ENCODE peak calls at places on chromosome 6, in four cellular contexts. I is mesenchymal stem cell, O is H1, Y is neuronal stem cell. G is an unnamed sample.

GRCh38 chr6:154080434-154081189 is 41.6 kb downstream of the OPRM1 start:
- DNase-seq in I (no peak), O (no peak), Y (no peak), G (peak; percentile 70)

GRCh38 chr6:67285770-67286495 is 1349.1 kb upstream of the ADGRB3 start:
- DNase-seq in I (no peak), O (no peak), Y (no peak), G (no peak)

GRCh38 chr6:45424628-45424955 is 46.9 kb upstream of the SUPT3H start:
- DNase-seq in I (no peak), O (no peak), Y (no peak), G (no peak)

GRCh38 chr6:134029495-134030455 is 22.6 kb downstream of the SLC2A12 start:
- DNase-seq in I (peak; percentile 78), O (no peak), Y (no peak), G (no peak)

GRCh38 chr6:35083507-35083906 is 57.6 kb downstream of the TCP11 start:
- DNase-seq in I (no peak), O (no peak), Y (no peak), G (no peak)

GRCh38 chr6:136526196-136526930 is 23.9 kb downstream of the MAP7 start:
- DNase-seq in I (peak; percentile 60), O (peak; percentile 72), Y (peak; percentile 46), G (no peak)

GRCh38 chr6:139940741-139941712 is 566.6 kb upstream of the CITED2 start:
- DNase-seq in I (peak; percentile 90), O (no peak), Y (no peak), G (no peak)

GRCh38 chr6:16676978-16677377 is 84.3 kb downstream of the ATXN1 start:
- DNase-seq in I (peak; percentile 89), O (no peak), Y (no peak), G (peak; percentile 88)

GRCh38 chr6:28589952-28590340 is 64.3 kb downstream of the GPX5 start:
- DNase-seq in I (no peak), O (peak; percentile 67), Y (no peak), G (no peak)

GRCh38 chr6:142943746-142944125 is 1.2 kb downstream of the HIVEP2 start:
- DNase-seq in I (peak; percentile 62), O (peak; percentile 53), Y (peak; percentile 2), G (no peak)

GRCh38 chr6:34556031-34556471 is at the start of gene SPDEF:
- DNase-seq in I (no peak), O (no peak), Y (no peak), G (no peak)

GRCh38 chr6:57423468-57423867 is 106.0 kb downstream of the PRIM2 start:
- DNase-seq in I (peak; percentile 18), O (no peak), Y (peak; percentile 31), G (no peak)

GRCh38 chr6:16722616-16723015 is 38.6 kb downstream of the ATXN1 start:
- DNase-seq in I (no peak), O (no peak), Y (no peak), G (no peak)

GRCh38 chr6:118569498-118569897 is 21.4 kb downstream of the PLN start:
- DNase-seq in I (no peak), O (no peak), Y (no peak), G (no peak)

GRCh38 chr6:43974643-43975235 is 152.5 kb downstream of the MRPL14 start:
- DNase-seq in I (no peak), O (no peak), Y (no peak), G (no peak)

GRCh38 chr6:89369009-89369408 is 16.5 kb upstream of the UBE2J1 start:
- DNase-seq in I (peak; percentile 50), O (no peak), Y (no peak), G (peak; percentile 35)

GRCh38 chr6:87860902-87861301 is 158.9 kb upstream of the AKIRIN2 start:
- DNase-seq in I (no peak), O (no peak), Y (no peak), G (no peak)

GRCh38 chr6:11270030-11271027 is 37.9 kb upstream of the NEDD9 start:
- DNase-seq in I (peak; percentile 58), O (no peak), Y (no peak), G (no peak)

GRCh38 chr6:85078071-85078470 is 313.7 kb upstream of the TBX18 start:
- DNase-seq in I (peak; percentile 83), O (no peak), Y (no peak), G (no peak)

GRCh38 chr6:168012431-168013249 is 15.2 kb downstream of the KIF25 start:
- DNase-seq in I (no peak), O (peak; percentile 38), Y (no peak), G (no peak)

GRCh38 chr6:110158479-110158878 is 21.0 kb downstream of the WASF1 start:
- DNase-seq in I (no peak), O (no peak), Y (no peak), G (no peak)

GRCh38 chr6:119978274-119978889 is 628.8 kb upstream of the MAN1A1 start:
- DNase-seq in I (peak; percentile 40), O (no peak), Y (no peak), G (no peak)

GRCh38 chr6:157764346-157765068 is 58.5 kb upstream of the SNX9 start:
- DNase-seq in I (peak; percentile 100), O (no peak), Y (no peak), G (peak; percentile 99)

GRCh38 chr6:12528581-12529363 is 187.8 kb upstream of the PHACTR1 start:
- DNase-seq in I (peak; percentile 26), O (no peak), Y (no peak), G (no peak)

GRCh38 chr6:13762648-13763441 is 51.2 kb upstream of the RANBP9 start:
- DNase-seq in I (peak; percentile 97), O (no peak), Y (no peak), G (no peak)

GRCh38 chr6:10801224-10801848 is 37.0 kb downstream of the MAK start:
- DNase-seq in I (peak; percentile 67), O (peak; percentile 78), Y (peak; percentile 40), G (peak; percentile 80)

GRCh38 chr6:14068623-14069022 is 48.9 kb upstream of the CD83 start:
- DNase-seq in I (no peak), O (no peak), Y (no peak), G (no peak)

GRCh38 chr6:44386364-44386928 is 1.1 kb upstream of the CDC5L start:
- DNase-seq in I (no peak), O (no peak), Y (no peak), G (no peak)

GRCh38 chr6:44176935-44177509 is 18.4 kb downstream of the CAPN11 start:
- DNase-seq in I (no peak), O (no peak), Y (no peak), G (peak; percentile 35)

GRCh38 chr6:142570221-142570671 is 268.4 kb downstream of the ADGRG6 start:
- DNase-seq in I (peak; percentile 69), O (no peak), Y (no peak), G (peak; percentile 44)

GRCh38 chr6:42378125-42378524 is 73.6 kb downstream of the TRERF1 start:
- DNase-seq in I (no peak), O (no peak), Y (no peak), G (no peak)

GRCh38 chr6:79536969-79537747 is at the start of gene LCA5:
- DNase-seq in I (peak; percentile 99), O (peak; percentile 92), Y (peak; percentile 95), G (peak; percentile 97)

GRCh38 chr6:235763-236360 is 56.4 kb upstream of the DUSP22 start:
- DNase-seq in I (peak; percentile 74), O (no peak), Y (no peak), G (no peak)

GRCh38 chr6:41164551-41164950 is 1.6 kb upstream of the TREM2 start:
- DNase-seq in I (no peak), O (no peak), Y (no peak), G (no peak)

GRCh38 chr6:150766201-150766997 is 99.1 kb upstream of the MTHFD1L start:
- DNase-seq in I (no peak), O (no peak), Y (no peak), G (no peak)

GRCh38 chr6:81940451-81940850 is 188.0 kb upstream of the TENT5A start:
- DNase-seq in I (no peak), O (no peak), Y (no peak), G (no peak)
- H3K4me3 ChIP-seq in I (no peak overlapping the region), O (no peak overlapping the region), Y (no peak overlapping the region), G (no peak overlapping the region)

DNA sequence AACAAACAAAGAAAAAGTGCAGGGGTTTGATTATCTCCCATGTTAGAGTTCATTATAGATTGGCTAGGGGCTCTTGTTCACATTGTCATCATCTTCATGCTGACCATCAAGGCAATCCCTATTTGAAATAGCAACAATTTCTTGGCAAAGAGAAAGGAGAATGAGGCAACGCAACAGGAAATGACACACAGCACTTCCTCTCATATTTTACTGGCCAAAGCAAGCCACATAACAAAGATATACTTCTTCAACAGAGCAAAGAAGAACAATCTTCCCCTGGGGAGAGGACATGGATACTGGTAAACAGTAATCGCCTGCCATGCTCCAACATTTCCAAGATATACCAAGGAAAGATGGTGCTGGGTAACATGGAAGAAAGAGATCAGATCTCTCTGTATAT is 29.8 kb downstream of the EPM2A start:
- DNase-seq in I (peak; percentile 45), O (no peak), Y (no peak), G (no peak)
- H2BK12ac ChIP-seq in I (no peak overlapping the region), O (no peak overlapping the region), Y (no peak overlapping the region), G (no peak overlapping the region)

DNA sequence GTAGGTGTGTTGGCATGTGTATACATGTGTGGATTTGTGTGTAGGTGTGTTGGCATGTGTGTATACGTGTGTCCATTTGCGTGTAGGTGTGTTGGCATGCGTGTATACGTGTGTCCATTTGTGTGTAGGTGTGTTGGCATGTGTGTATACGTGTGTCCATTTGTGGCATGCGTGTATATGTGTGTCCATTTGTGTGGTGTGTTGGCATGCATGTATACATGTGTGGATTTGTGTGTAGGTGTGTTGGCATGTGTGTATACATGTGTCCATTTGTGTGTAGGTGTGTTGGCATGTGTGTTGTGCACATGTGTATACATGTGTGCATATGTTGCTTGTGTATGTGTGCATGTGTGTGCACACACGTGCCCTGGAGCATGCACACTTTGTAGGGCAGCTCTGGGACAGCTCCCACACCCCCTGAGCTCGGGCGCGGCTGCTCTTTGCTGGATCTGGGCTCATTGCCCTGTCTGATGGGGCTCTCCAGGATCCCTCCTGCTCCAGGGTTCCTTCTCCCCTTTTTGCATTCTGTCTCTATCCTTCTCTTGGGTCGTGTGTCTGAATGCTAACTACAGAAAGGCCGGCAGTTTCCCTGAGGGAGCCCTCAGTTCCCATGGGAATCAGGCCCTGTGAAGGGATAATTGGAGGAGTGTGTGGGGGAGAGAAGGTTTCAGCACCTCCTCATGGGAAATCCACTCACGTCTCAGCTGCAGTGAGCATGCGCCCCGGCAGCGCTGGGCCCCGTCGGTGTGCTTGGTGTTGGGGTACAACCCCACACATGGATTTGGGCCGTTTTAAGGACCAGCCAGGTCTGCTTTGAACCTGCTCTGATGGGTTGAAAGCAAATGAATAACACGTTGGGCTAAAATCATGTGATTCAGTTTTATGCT is 102.0 kb downstream of the ERMARD start:
- DNase-seq in I (no peak), O (no peak), Y (no peak), G (no peak)
- H3K4me3 ChIP-seq in I (no peak overlapping the region), O (no peak overlapping the region), Y (peak overlapping the region; percentile 49), G (no peak overlapping the region)

DNA sequence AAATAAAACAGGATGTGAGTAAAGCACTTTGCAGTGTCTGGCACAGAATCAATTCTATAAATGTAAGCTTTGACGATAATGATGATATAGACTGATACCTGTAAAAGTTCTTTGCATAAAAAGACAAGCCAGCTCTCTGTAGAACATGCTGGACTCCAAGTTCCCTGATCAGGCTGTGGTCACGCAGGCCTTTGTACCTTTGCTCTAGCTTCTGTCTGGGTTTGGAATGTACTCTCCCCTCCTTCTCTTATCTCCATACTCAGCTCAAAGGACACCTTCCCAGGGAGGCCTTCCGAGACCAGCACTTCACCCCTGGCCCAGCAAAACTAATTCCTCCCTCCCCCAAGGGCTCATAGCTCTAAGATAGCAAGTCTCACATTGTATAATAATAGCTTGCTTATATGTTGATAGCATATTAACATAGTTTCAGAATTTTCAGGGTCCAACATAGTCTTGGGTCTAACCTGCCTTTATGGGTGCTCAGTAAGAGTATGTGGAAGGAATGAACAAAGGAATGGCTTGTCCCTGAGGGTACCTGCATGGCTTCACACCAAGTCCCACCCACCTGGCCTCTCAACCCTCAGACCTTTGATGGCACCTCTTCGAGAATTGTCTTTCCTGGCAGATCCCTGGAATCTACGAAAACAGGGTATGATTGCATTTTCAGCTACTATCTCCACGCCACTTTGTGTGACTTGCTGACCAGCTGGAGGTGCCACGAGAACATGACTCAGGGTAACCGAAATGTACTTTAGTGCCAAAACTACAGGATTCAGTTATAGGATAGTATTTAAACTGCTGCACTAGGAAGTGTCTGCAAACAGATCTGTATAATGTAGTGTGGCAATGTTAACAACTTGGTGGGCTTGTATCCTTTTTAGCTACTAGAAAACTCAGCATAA is 41.7 kb upstream of the PIM1 start:
- DNase-seq in I (peak; percentile 46), O (no peak), Y (no peak), G (peak; percentile 97)
- H2BK12ac ChIP-seq in I (no peak overlapping the region), O (peak overlapping the region; percentile 69), Y (no peak overlapping the region), G (peak overlapping the region; percentile 5)